ENCODE peak calls at places on chromosome X, in five cellular contexts. S is AG04450, K is A549, V is neuronal stem cell, O is upper lobe of right lung. M is an unnamed sample.

GRCh38 chrX:140229187-140229586 is 263.9 kb upstream of the CXorf66 start:
- DNase-seq in O (no peak), V (no peak), K (no peak), S (no peak), M (no peak)

GRCh38 chrX:105876658-105877057 is 54.3 kb downstream of the NRK start:
- DNase-seq in O (no peak), K (peak; percentile 31), S (no peak), V (peak; percentile 0), M (no peak)

GRCh38 chrX:18698762-18699650 is 8.4 kb upstream of the PPEF1 start:
- DNase-seq in S (no peak), O (no peak), V (no peak), K (no peak), M (no peak)

GRCh38 chrX:80765226-80765625 is 44.5 kb downstream of the BRWD3 start:
- DNase-seq in K (peak; percentile 33), V (no peak), O (no peak), S (peak; percentile 33), M (no peak)

GRCh38 chrX:41384041-41384705 is 50.2 kb downstream of the DDX3X start:
- DNase-seq in K (peak; percentile 89), V (no peak), S (peak; percentile 55), O (peak; percentile 88), M (peak; percentile 44)

GRCh38 chrX:48752498-48752897 is 9.0 kb upstream of the GLOD5 start:
- DNase-seq in O (no peak), K (no peak), S (no peak), V (no peak), M (no peak)

GRCh38 chrX:69066966-69067525 is 98.2 kb downstream of the PJA1 start:
- DNase-seq in S (no peak), K (no peak), O (no peak), V (no peak), M (peak; percentile 8)

GRCh38 chrX:119758682-119759332 is 419 bp downstream of the SOWAHD start:
- DNase-seq in S (no peak), O (no peak), K (no peak), V (no peak), M (no peak)

GRCh38 chrX:102580891-102581290 is 18.4 kb upstream of the ARMCX5 start:
- DNase-seq in S (no peak), K (no peak), V (no peak), O (no peak), M (no peak)

GRCh38 chrX:11484290-11484689 is 181.4 kb downstream of the ARHGAP6 start:
- DNase-seq in V (no peak), K (no peak), S (no peak), O (no peak), M (no peak)

GRCh38 chrX:133005038-133005437 is 46.6 kb upstream of the HS6ST2 start:
- DNase-seq in K (no peak), S (no peak), V (peak; percentile 9), O (no peak), M (no peak)

GRCh38 chrX:130874751-130875150 is 28.3 kb downstream of the ENOX2 start:
- DNase-seq in S (no peak), K (no peak), V (no peak), O (no peak), M (no peak)

GRCh38 chrX:25968920-25969319 is 169.2 kb upstream of the MAGEB18 start:
- DNase-seq in V (peak; percentile 17), K (peak; percentile 10), O (no peak), S (peak; percentile 1), M (no peak)

GRCh38 chrX:25048176-25048575 is 32.4 kb upstream of the ARX start:
- DNase-seq in O (no peak), K (no peak), V (no peak), S (no peak), M (no peak)

GRCh38 chrX:2689773-2690666 is 1.1 kb upstream of the CD99 start:
- DNase-seq in O (no peak), S (no peak), K (no peak), V (no peak), M (no peak)

GRCh38 chrX:155893513-155893912 is 12.4 kb downstream of the VAMP7 start:
- DNase-seq in V (no peak), S (no peak), K (no peak), O (no peak), M (no peak)

GRCh38 chrX:2767631-2768455 is 16.0 kb downstream of the XG start:
- DNase-seq in V (no peak), S (peak; percentile 4), O (peak; percentile 72), K (peak; percentile 87), M (no peak)

GRCh38 chrX:107627792-107628661 is at the start of gene PRPS1:
- DNase-seq in S (peak; percentile 75), V (peak; percentile 85), O (peak; percentile 92), K (peak; percentile 96), M (peak; percentile 93)

GRCh38 chrX:107630031-107630689 is 1.9 kb downstream of the PRPS1 start:
- DNase-seq in V (no peak), K (no peak), S (no peak), O (no peak), M (no peak)

GRCh38 chrX:107626916-107627315 is 1.4 kb upstream of the PRPS1 start:
- DNase-seq in O (no peak), K (peak; percentile 65), V (no peak), S (no peak), M (peak; percentile 1)

GRCh38 chrX:107628662-107629532 is 587 bp downstream of the PRPS1 start:
- DNase-seq in O (peak; percentile 59), S (no peak), K (peak; percentile 50), V (no peak), M (peak; percentile 46)

GRCh38 chrX:107629533-107629909 is 1.2 kb downstream of the PRPS1 start:
- DNase-seq in S (no peak), O (no peak), V (no peak), K (peak; percentile 48), M (no peak)
- H3K27ac ChIP-seq in S (no peak overlapping the region), O (no peak overlapping the region), V (no peak overlapping the region), K (peak overlapping the region; percentile 92), M (no peak overlapping the region)

GRCh38 chrX:126557151-126557550 is 4.5 kb upstream of the DCAF12L1 start:
- DNase-seq in O (no peak), S (no peak), V (no peak), K (no peak), M (no peak)

GRCh38 chrX:126551725-126552312 is 795 bp downstream of the DCAF12L1 start:
- DNase-seq in K (no peak), V (no peak), O (no peak), S (no peak), M (no peak)

GRCh38 chrX:126550816-126551215 is 1.8 kb downstream of the DCAF12L1 start:
- DNase-seq in K (no peak), V (no peak), S (no peak), O (no peak), M (no peak)

GRCh38 chrX:126552313-126553022 is at the start of gene DCAF12L1:
- DNase-seq in O (no peak), S (no peak), K (no peak), V (peak; percentile 0), M (no peak)

GRCh38 chrX:126551306-126551705 is 1.3 kb downstream of the DCAF12L1 start:
- DNase-seq in O (no peak), S (no peak), V (no peak), K (no peak), M (no peak)
- H3K27ac ChIP-seq in O (no peak overlapping the region), S (no peak overlapping the region), V (no peak overlapping the region), K (no peak overlapping the region), M (no peak overlapping the region)

GRCh38 chrX:71439420-71439819 is 73.3 kb downstream of the TAF1 start:
- DNase-seq in S (no peak), O (no peak), K (no peak), V (no peak), M (no peak)

GRCh38 chrX:71439898-71440297 is 73.7 kb downstream of the TAF1 start:
- DNase-seq in S (no peak), O (no peak), K (no peak), V (no peak), M (no peak)

GRCh38 chrX:71440401-71440800 is 74.2 kb downstream of the TAF1 start:
- DNase-seq in O (no peak), S (no peak), V (no peak), K (no peak), M (no peak)
- H3K27ac ChIP-seq in O (no peak overlapping the region), S (no peak overlapping the region), V (no peak overlapping the region), K (no peak overlapping the region), M (no peak overlapping the region)

GRCh38 chrX:103710609-103711008 is at the start of gene TMEM31:
- DNase-seq in K (no peak), S (no peak), V (no peak), O (no peak), M (no peak)
- H3K27ac ChIP-seq in K (no peak within 1 kb of the TSS), S (no peak within 1 kb of the TSS), V (no peak within 1 kb of the TSS), O (no peak within 1 kb of the TSS), M (no peak within 1 kb of the TSS)

M was measured in SJSA1.